ENCODE peak calls at places on chromosomes 1 and 21, in five cellular contexts. O is RCC 7860, H is left ventricle myocardium superior, B is AG08396, U is kidney epithelial cell. W is an unnamed sample.

GRCh38 chr1:6313382-6314265 is 52.7 kb upstream of the GPR153 start:
- DNase-seq in O (no peak), H (no peak), B (no peak), U (no peak), W (no peak)

GRCh38 chr1:244971524-244972216 is 107.3 kb upstream of the HNRNPU start:
- DNase-seq in O (no peak), H (no peak), B (no peak), U (no peak), W (no peak)

GRCh38 chr21:35559881-35560280 is 500.4 kb downstream of the SETD4 start:
- DNase-seq in O (no peak), H (no peak), B (peak; percentile 26), U (no peak), W (no peak)

GRCh38 chr1:22491995-22492726 is 40.5 kb downstream of the ZBTB40 start:
- DNase-seq in O (no peak), H (peak; percentile 32), B (no peak), U (no peak), W (no peak)

GRCh38 chr1:160256396-160257046 is 5.8 kb downstream of the DCAF8 start:
- DNase-seq in O (no peak), H (no peak), B (peak; percentile 42), U (no peak), W (no peak)

GRCh38 chr1:156676450-156676819 is 772 bp downstream of the NES start:
- DNase-seq in O (no peak), H (peak; percentile 45), B (peak; percentile 42), U (no peak), W (no peak)

GRCh38 chr1:53628286-53628955 is 110.5 kb downstream of the GLIS1 start:
- DNase-seq in O (no peak), H (no peak), B (no peak), U (no peak), W (no peak)

GRCh38 chr1:32247983-32248889 is 1.2 kb downstream of the FAM167B start:
- DNase-seq in O (no peak), H (peak; percentile 92), B (peak; percentile 85), U (no peak), W (peak; percentile 54)

GRCh38 chr1:160217466-160218165 is 12.4 kb downstream of the PEA15 start:
- DNase-seq in O (no peak), H (no peak), B (no peak), U (no peak), W (no peak)

GRCh38 chr1:183159960-183160359 is 26.1 kb upstream of the LAMC2 start:
- DNase-seq in O (peak; percentile 68), H (no peak), B (no peak), U (peak; percentile 90), W (no peak)

GRCh38 chr1:11793819-11794218 is 11.9 kb downstream of the MTHFR start:
- DNase-seq in O (no peak), H (no peak), B (no peak), U (no peak), W (no peak)

GRCh38 chr1:19476440-19477190 is 8.7 kb downstream of the CAPZB start:
- DNase-seq in O (no peak), H (no peak), B (peak; percentile 30), U (no peak), W (no peak)

GRCh38 chr1:157115851-157116734 is 16.5 kb upstream of the ETV3L start:
- DNase-seq in O (no peak), H (no peak), B (no peak), U (no peak), W (no peak)

GRCh38 chr1:14810631-14811325 is 212.3 kb downstream of the KAZN start:
- DNase-seq in O (no peak), H (no peak), B (no peak), U (no peak), W (no peak)

GRCh38 chr21:32753818-32754610 is 17.5 kb downstream of the PAXBP1 start:
- DNase-seq in O (no peak), H (no peak), B (no peak), U (no peak), W (no peak)

GRCh38 chr1:115068780-115069179 is 20.5 kb downstream of the TSPAN2 start:
- DNase-seq in O (no peak), H (no peak), B (no peak), U (no peak), W (no peak)

W was measured in activated CD4-positive, CD25-positive, alpha-beta regulatory T cell.